ENCODE peak calls at places on chromosome 2, in six cellular contexts. One of them, this sample, is unnamed.

GRCh38 chr2:75790121-75790520 is 79.4 kb upstream of the GCFC2 start:
- DNase-seq in neural progenitor cell: no peak
- DNase-seq in GM12864: no peak
- DNase-seq in pancreas: no peak
- DNase-seq in HFFc6: no peak
- DNase-seq in glutamatergic neuron: no peak
- DNase-seq in this sample: no peak

GRCh38 chr2:11141319-11141718 is 13.9 kb upstream of the SLC66A3 start:
- DNase-seq in neural progenitor cell: no peak
- DNase-seq in glutamatergic neuron: no peak
- DNase-seq in HFFc6: no peak
- DNase-seq in pancreas: no peak
- DNase-seq in GM12864: no peak
- DNase-seq in this sample: no peak

GRCh38 chr2:157486596-157487270 is 42.8 kb upstream of the CYTIP start:
- DNase-seq in HFFc6: no peak
- DNase-seq in glutamatergic neuron: no peak
- DNase-seq in GM12864: no peak
- DNase-seq in neural progenitor cell: no peak
- DNase-seq in pancreas: no peak
- DNase-seq in this sample: no peak

GRCh38 chr2:60884795-60885194 is 3.4 kb downstream of the REL start:
- DNase-seq in pancreas: no peak
- DNase-seq in neural progenitor cell: no peak
- DNase-seq in GM12864: no peak
- DNase-seq in glutamatergic neuron: no peak
- DNase-seq in HFFc6: no peak
- DNase-seq in this sample: no peak

GRCh38 chr2:217064234-217065103 is 204.6 kb upstream of the TNP1 start:
- DNase-seq in neural progenitor cell: peak
- DNase-seq in pancreas: no peak
- DNase-seq in GM12864: no peak
- DNase-seq in HFFc6: no peak
- DNase-seq in glutamatergic neuron: no peak
- DNase-seq in this sample: no peak

GRCh38 chr2:240238201-240238600 is 97.7 kb upstream of the OTOS start:
- DNase-seq in glutamatergic neuron: no peak
- DNase-seq in pancreas: no peak
- DNase-seq in GM12864: no peak
- DNase-seq in neural progenitor cell: no peak
- DNase-seq in HFFc6: no peak
- DNase-seq in this sample: no peak

GRCh38 chr2:216551234-216551633 is 52.6 kb downstream of the RPL37A start:
- DNase-seq in neural progenitor cell: no peak
- DNase-seq in pancreas: no peak
- DNase-seq in GM12864: no peak
- DNase-seq in glutamatergic neuron: no peak
- DNase-seq in HFFc6: peak
- DNase-seq in this sample: no peak

GRCh38 chr2:98704499-98705332 is 26.2 kb downstream of the MGAT4A start:
- DNase-seq in neural progenitor cell: no peak
- DNase-seq in GM12864: no peak
- DNase-seq in HFFc6: no peak
- DNase-seq in pancreas: no peak
- DNase-seq in glutamatergic neuron: no peak
- DNase-seq in this sample: no peak

GRCh38 chr2:165601065-165601830 is 131.8 kb downstream of the CSRNP3 start:
- DNase-seq in neural progenitor cell: no peak
- DNase-seq in GM12864: no peak
- DNase-seq in pancreas: no peak
- DNase-seq in HFFc6: no peak
- DNase-seq in glutamatergic neuron: no peak
- DNase-seq in this sample: no peak

GRCh38 chr2:120175000-120175581 is 48.1 kb downstream of the TMEM185B start:
- DNase-seq in GM12864: peak
- DNase-seq in pancreas: no peak
- DNase-seq in HFFc6: peak
- DNase-seq in neural progenitor cell: peak
- DNase-seq in glutamatergic neuron: no peak
- DNase-seq in this sample: peak

GRCh38 chr2:70381821-70382220 is 80.0 kb upstream of the FAM136A start:
- DNase-seq in HFFc6: peak
- DNase-seq in glutamatergic neuron: no peak
- DNase-seq in neural progenitor cell: no peak
- DNase-seq in GM12864: no peak
- DNase-seq in pancreas: no peak
- DNase-seq in this sample: no peak

GRCh38 chr2:133586978-133587377 is 18.7 kb upstream of the NCKAP5 start:
- DNase-seq in glutamatergic neuron: no peak
- DNase-seq in pancreas: no peak
- DNase-seq in GM12864: no peak
- DNase-seq in HFFc6: no peak
- DNase-seq in neural progenitor cell: no peak
- DNase-seq in this sample: no peak

GRCh38 chr2:129142465-129142864 is 823.8 kb upstream of the HS6ST1 start:
- DNase-seq in HFFc6: no peak
- DNase-seq in neural progenitor cell: no peak
- DNase-seq in glutamatergic neuron: no peak
- DNase-seq in pancreas: no peak
- DNase-seq in GM12864: no peak
- DNase-seq in this sample: no peak

GRCh38 chr2:216909541-216910175 is 49.8 kb upstream of the TNP1 start:
- DNase-seq in neural progenitor cell: no peak
- DNase-seq in glutamatergic neuron: no peak
- DNase-seq in HFFc6: no peak
- DNase-seq in GM12864: no peak
- DNase-seq in pancreas: no peak
- DNase-seq in this sample: no peak

GRCh38 chr2:171161425-171162289 is 964 bp upstream of the TLK1 start:
- DNase-seq in glutamatergic neuron: no peak
- DNase-seq in GM12864: no peak
- DNase-seq in HFFc6: no peak
- DNase-seq in neural progenitor cell: no peak
- DNase-seq in pancreas: no peak
- DNase-seq in this sample: no peak

GRCh38 chr2:171160630-171161424 is at the start of gene TLK1:
- DNase-seq in HFFc6: peak
- DNase-seq in glutamatergic neuron: peak
- DNase-seq in GM12864: peak
- DNase-seq in neural progenitor cell: peak
- DNase-seq in pancreas: peak
- DNase-seq in this sample: peak

GRCh38 chr2:171165967-171166327 is 5.3 kb upstream of the TLK1 start:
- DNase-seq in neural progenitor cell: no peak
- DNase-seq in pancreas: no peak
- DNase-seq in HFFc6: no peak
- DNase-seq in glutamatergic neuron: no peak
- DNase-seq in GM12864: no peak
- DNase-seq in this sample: no peak

GRCh38 chr2:171160119-171160629 is 519 bp downstream of the TLK1 start:
- DNase-seq in GM12864: no peak
- DNase-seq in pancreas: peak
- DNase-seq in glutamatergic neuron: peak
- DNase-seq in HFFc6: peak
- DNase-seq in neural progenitor cell: peak
- DNase-seq in this sample: peak

GRCh38 chr2:171163261-171163660 is 2.6 kb upstream of the TLK1 start:
- DNase-seq in pancreas: no peak
- DNase-seq in glutamatergic neuron: no peak
- DNase-seq in neural progenitor cell: no peak
- DNase-seq in GM12864: peak
- DNase-seq in HFFc6: no peak
- DNase-seq in this sample: no peak
- TF ChIP-seq CTCF in pancreas: no peak
- TF ChIP-seq CTCF in glutamatergic neuron: no peak
- TF ChIP-seq CTCF in neural progenitor cell: no peak
- TF ChIP-seq CTCF in GM12864: no peak
- TF ChIP-seq CTCF in HFFc6: no peak
- TF ChIP-seq CTCF in this sample: no peak

GRCh38 chr2:177484396-177484795 is 91.8 kb downstream of the AGPS start:
- DNase-seq in HFFc6: no peak
- DNase-seq in GM12864: no peak
- DNase-seq in neural progenitor cell: no peak
- DNase-seq in pancreas: no peak
- DNase-seq in glutamatergic neuron: no peak
- DNase-seq in this sample: no peak

GRCh38 chr2:177489719-177490301 is 97.2 kb downstream of the AGPS start:
- DNase-seq in glutamatergic neuron: no peak
- DNase-seq in neural progenitor cell: peak
- DNase-seq in HFFc6: peak
- DNase-seq in pancreas: no peak
- DNase-seq in GM12864: no peak
- DNase-seq in this sample: no peak
- TF ChIP-seq CTCF in glutamatergic neuron: peak
- TF ChIP-seq CTCF in neural progenitor cell: peak
- TF ChIP-seq CTCF in HFFc6: peak
- TF ChIP-seq CTCF in pancreas: peak
- TF ChIP-seq CTCF in GM12864: peak
- TF ChIP-seq CTCF in this sample: peak

DNA sequence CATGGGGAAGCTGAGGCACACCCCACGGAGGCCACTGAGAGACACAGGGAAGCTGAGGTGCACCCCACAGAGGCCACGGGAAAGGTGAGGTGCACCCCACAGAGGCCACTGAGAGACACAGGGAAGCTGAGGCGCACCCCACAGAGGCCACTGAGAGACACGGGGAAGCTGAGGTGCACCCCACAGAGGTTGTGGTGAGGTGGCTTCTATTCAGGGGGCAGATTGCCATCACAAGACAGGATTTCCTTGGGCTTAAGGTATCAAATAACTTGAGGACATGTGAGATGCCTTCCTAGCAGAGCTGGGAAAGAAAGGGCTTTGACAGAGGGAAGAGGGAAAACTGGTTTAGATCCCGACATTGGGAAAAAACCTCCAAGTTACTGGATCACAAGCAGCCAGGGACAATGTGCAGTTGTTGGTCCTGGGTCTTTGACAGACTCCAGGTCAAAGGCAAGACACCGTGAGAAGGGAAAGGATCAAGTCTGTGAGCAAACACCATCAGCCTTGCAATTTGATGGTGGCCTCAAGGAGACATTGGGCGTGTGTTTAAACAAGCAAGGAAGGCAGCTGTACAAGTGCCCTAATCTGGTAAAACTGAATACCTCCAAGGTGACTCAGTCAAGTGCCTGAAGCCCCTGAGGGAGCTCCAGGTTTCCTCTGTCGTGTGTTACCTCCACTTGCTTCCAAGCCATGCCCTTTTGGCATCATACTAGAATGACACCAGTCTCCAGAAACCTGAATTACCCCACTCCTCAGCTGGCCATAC is 133.2 kb upstream of the EPAS1 start:
- DNase-seq in HFFc6: peak
- DNase-seq in neural progenitor cell: no peak
- DNase-seq in glutamatergic neuron: no peak
- DNase-seq in pancreas: no peak
- DNase-seq in GM12864: no peak
- DNase-seq in this sample: no peak
- TF ChIP-seq CTCF in HFFc6: no peak
- TF ChIP-seq CTCF in neural progenitor cell: no peak
- TF ChIP-seq CTCF in glutamatergic neuron: no peak
- TF ChIP-seq CTCF in pancreas: no peak
- TF ChIP-seq CTCF in GM12864: no peak
- TF ChIP-seq CTCF in this sample: no peak

GRCh38 chr2:109184368-109184767 is 55.4 kb downstream of the SH3RF3 start:
- DNase-seq in GM12864: no peak
- DNase-seq in glutamatergic neuron: no peak
- DNase-seq in neural progenitor cell: no peak
- DNase-seq in HFFc6: no peak
- DNase-seq in pancreas: no peak
- DNase-seq in this sample: no peak

GRCh38 chr2:109183871-109184270 is 54.9 kb downstream of the SH3RF3 start:
- DNase-seq in glutamatergic neuron: no peak
- DNase-seq in neural progenitor cell: no peak
- DNase-seq in GM12864: no peak
- DNase-seq in HFFc6: no peak
- DNase-seq in pancreas: no peak
- DNase-seq in this sample: no peak

GRCh38 chr2:109186656-109187250 is 57.7 kb downstream of the SH3RF3 start:
- DNase-seq in pancreas: no peak
- DNase-seq in GM12864: no peak
- DNase-seq in glutamatergic neuron: no peak
- DNase-seq in neural progenitor cell: no peak
- DNase-seq in HFFc6: no peak
- DNase-seq in this sample: no peak

GRCh38 chr2:109185801-109186570 is 57.0 kb downstream of the SH3RF3 start:
- DNase-seq in GM12864: no peak
- DNase-seq in pancreas: no peak
- DNase-seq in glutamatergic neuron: no peak
- DNase-seq in HFFc6: peak
- DNase-seq in neural progenitor cell: no peak
- DNase-seq in this sample: no peak

DNA sequence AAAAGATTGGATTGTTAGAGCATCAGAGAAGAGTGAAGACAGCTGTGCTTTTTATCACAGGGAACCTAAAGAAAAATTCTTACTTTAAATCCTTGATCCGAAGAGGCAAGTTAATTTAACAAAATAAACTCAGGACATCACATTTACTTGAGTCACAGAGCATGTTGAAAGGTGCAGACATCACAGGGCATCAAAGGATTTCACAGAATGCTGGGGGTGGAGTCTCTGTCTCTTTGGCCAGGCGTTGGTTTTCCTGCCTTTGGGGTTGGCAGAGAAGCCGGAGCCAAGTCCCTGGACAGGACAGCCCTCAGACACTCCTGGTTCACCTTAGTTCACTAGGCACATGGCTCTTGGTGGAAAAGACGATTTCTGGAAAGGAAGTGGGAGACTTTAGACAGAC is 56.3 kb downstream of the SH3RF3 start:
- DNase-seq in pancreas: no peak
- DNase-seq in HFFc6: peak
- DNase-seq in GM12864: no peak
- DNase-seq in glutamatergic neuron: no peak
- DNase-seq in neural progenitor cell: no peak
- DNase-seq in this sample: no peak
- TF ChIP-seq CTCF in pancreas: no peak
- TF ChIP-seq CTCF in HFFc6: no peak
- TF ChIP-seq CTCF in GM12864: no peak
- TF ChIP-seq CTCF in glutamatergic neuron: no peak
- TF ChIP-seq CTCF in neural progenitor cell: no peak
- TF ChIP-seq CTCF in this sample: no peak

This sample was measured in neural crest cell.